ENCODE peak calls at places on chromosomes 6 and 20, in six cellular contexts. O, T, M, A, J and F are unnamed samples.
A peak's percentile ranks its signal among the peaks of the same experiment; 100 is the strongest.

GRCh38 chr6:15301179-15302006 is 55.5 kb downstream of the JARID2 start:
- DNase-seq in J (no peak), O (no peak), A (no peak), T (no peak), M (no peak), F (no peak)

GRCh38 chr6:138526822-138527235 is 27.5 kb upstream of the NHSL1 start:
- DNase-seq in O (no peak), A (peak; percentile 30), J (no peak), T (no peak), M (no peak), F (no peak)

GRCh38 chr6:148758492-148758891 is 11.7 kb downstream of the UST start:
- DNase-seq in J (peak; percentile 53), A (no peak), O (no peak), T (no peak), M (no peak), F (no peak)

GRCh38 chr6:65091561-65091960 is 615.5 kb downstream of the EYS start:
- DNase-seq in O (no peak), T (no peak), A (no peak), J (no peak), M (no peak), F (no peak)

GRCh38 chr20:33515569-33516216 is 25.8 kb downstream of the CBFA2T2 start:
- DNase-seq in T (no peak), A (no peak), J (peak; percentile 19), O (no peak), M (no peak), F (no peak)

GRCh38 chr6:36586606-36587005 is 7.6 kb upstream of the SRSF3 start:
- DNase-seq in O (no peak), J (no peak), A (no peak), M (no peak), T (no peak), F (no peak)

GRCh38 chr20:53838311-53838873 is 232.0 kb downstream of the BCAS1 start:
- DNase-seq in O (no peak), T (no peak), M (no peak), J (no peak), A (no peak), F (no peak)

GRCh38 chr20:12966468-12967085 is 42.2 kb upstream of the SPTLC3 start:
- DNase-seq in T (peak; percentile 7), O (no peak), M (peak; percentile 26), J (no peak), A (peak; percentile 26), F (no peak)